ENCODE peak calls at places on chromosome 12, in eight cellular contexts. Z, O, K, X, D, N, W and J are unnamed samples.

GRCh38 chr12:103905730-103906349 is 24.4 kb upstream of the HSP90B1 start:
- DNase-seq in X (peak; percentile 83), D (no peak), N (no peak), Z (no peak), O (no peak), K (no peak), W (no peak), J (no peak)

GRCh38 chr12:98752726-98753125 is 107.6 kb downstream of the APAF1 start:
- DNase-seq in N (no peak), K (no peak), Z (peak; percentile 78), X (no peak), W (no peak), O (no peak), D (no peak), J (no peak)

GRCh38 chr12:99067171-99067785 is 422.2 kb downstream of the APAF1 start:
- DNase-seq in O (no peak), W (no peak), N (no peak), X (no peak), D (no peak), Z (no peak), K (no peak), J (no peak)

GRCh38 chr12:115060477-115061168 is 376.6 kb upstream of the TBX3 start:
- DNase-seq in O (no peak), D (no peak), X (no peak), Z (no peak), W (no peak), K (no peak), N (no peak), J (no peak)

GRCh38 chr12:110007874-110008273 is 8.6 kb downstream of the ANKRD13A start:
- DNase-seq in D (no peak), Z (no peak), O (no peak), X (no peak), W (no peak), N (no peak), K (no peak), J (no peak)

GRCh38 chr12:96321941-96322340 is 78.3 kb downstream of the CDK17 start:
- DNase-seq in W (no peak), D (no peak), N (no peak), X (no peak), K (no peak), Z (no peak), O (no peak), J (no peak)

GRCh38 chr12:87812711-87813110 is 216.5 kb downstream of the C12orf50 start:
- DNase-seq in D (no peak), X (no peak), O (no peak), Z (no peak), N (no peak), K (no peak), W (no peak), J (no peak)

GRCh38 chr12:28851781-28852180 is 297.3 kb upstream of the FAR2 start:
- DNase-seq in X (no peak), O (no peak), N (no peak), K (no peak), Z (no peak), D (no peak), W (no peak), J (no peak)

GRCh38 chr12:92073123-92073522 is 72.5 kb downstream of the BTG1 start:
- DNase-seq in Z (no peak), X (no peak), K (no peak), O (no peak), W (no peak), N (no peak), D (no peak), J (no peak)